ENCODE peak calls at places on chromosomes 16 and 17, in seven cellular contexts. T, J, Y, X, P, E and Z are unnamed samples.

GRCh38 chr16:11621920-11622651 is 35.4 kb upstream of the LITAF start:
- DNase-seq in T (peak; percentile 54), J (no peak), Y (no peak), X (no peak), P (no peak), E (peak; percentile 64), Z (no peak)

GRCh38 chr17:58250344-58251011 is 12.1 kb downstream of the LPO start:
- DNase-seq in T (no peak), J (no peak), Y (no peak), X (no peak), P (no peak), E (no peak), Z (no peak)

GRCh38 chr17:55053855-55054254 is 85.3 kb downstream of the STXBP4 start:
- DNase-seq in T (no peak), J (no peak), Y (peak; percentile 3), X (peak; percentile 33), P (peak; percentile 12), E (no peak), Z (no peak)

GRCh38 chr17:80367510-80367909 is 47.5 kb upstream of the ENDOV start:
- DNase-seq in T (no peak), J (no peak), Y (no peak), X (no peak), P (no peak), E (no peak), Z (no peak)

GRCh38 chr17:41680426-41681040 is 8.2 kb upstream of the EIF1 start:
- DNase-seq in T (no peak), J (no peak), Y (no peak), X (no peak), P (no peak), E (no peak), Z (no peak)

GRCh38 chr16:55056585-55057520 is 126.2 kb downstream of the IRX5 start:
- DNase-seq in T (no peak), J (no peak), Y (peak; percentile 65), X (no peak), P (no peak), E (no peak), Z (no peak)

GRCh38 chr17:71682174-71682494 is 438.7 kb upstream of the SOX9 start:
- DNase-seq in T (no peak), J (no peak), Y (no peak), X (no peak), P (no peak), E (no peak), Z (no peak)

GRCh38 chr17:67466251-67466650 is 89.2 kb downstream of the PITPNC1 start:
- DNase-seq in T (no peak), J (no peak), Y (no peak), X (no peak), P (no peak), E (no peak), Z (no peak)

GRCh38 chr17:2854662-2855061 is 58.4 kb downstream of the RAP1GAP2 start:
- DNase-seq in T (no peak), J (no peak), Y (no peak), X (no peak), P (peak; percentile 3), E (no peak), Z (no peak)

GRCh38 chr17:58960068-58960467 is 146.6 kb downstream of the TRIM37 start:
- DNase-seq in T (no peak), J (no peak), Y (peak; percentile 62), X (peak; percentile 62), P (peak; percentile 56), E (no peak), Z (peak; percentile 69)

GRCh38 chr17:869567-870530 is 87.7 kb downstream of the MRM3 start:
- DNase-seq in T (no peak), J (peak; percentile 63), Y (peak; percentile 77), X (peak; percentile 35), P (peak; percentile 8), E (no peak), Z (peak; percentile 57)

GRCh38 chr17:33290156-33290697 is 2.9 kb downstream of the ASIC2 start:
- DNase-seq in T (no peak), J (no peak), Y (no peak), X (no peak), P (no peak), E (no peak), Z (no peak)

GRCh38 chr16:82715833-82716232 is 89.1 kb downstream of the CDH13 start:
- DNase-seq in T (no peak), J (no peak), Y (peak; percentile 30), X (peak; percentile 8), P (no peak), E (no peak), Z (no peak)

GRCh38 chr16:25033852-25034251 is 18.7 kb upstream of the ARHGAP17 start:
- DNase-seq in T (no peak), J (no peak), Y (no peak), X (peak; percentile 47), P (peak; percentile 74), E (no peak), Z (no peak)